ENCODE peak calls at places on chromosomes 3 and 15, in five cellular contexts. F is NCI-H460; S is stimulated activated CD8-positive, alpha-beta memory T cell treated with anti-CD3 and anti-CD28 coated beads, Interleukin-7, amount 100 ng/mL, for 24 hours; T is GM13977; N is ACHN. O is an unnamed sample.

GRCh38 chr3:53026423-53027162 is 19.3 kb downstream of the SFMBT1 start:
- DNase-seq in T (no peak), S (no peak), F (no peak), N (no peak), O (no peak)

GRCh38 chr3:129911261-129911861 is 17.9 kb upstream of the TMCC1 start:
- DNase-seq in S (no peak), N (no peak), T (no peak), F (no peak), O (peak)

GRCh38 chr3:148797822-148798221 is 29.8 kb upstream of the CPB1 start:
- DNase-seq in F (no peak), S (no peak), N (no peak), T (no peak), O (no peak)

GRCh38 chr3:81744366-81744765 is 17.1 kb downstream of the GBE1 start:
- DNase-seq in T (no peak), F (peak), S (no peak), N (peak), O (peak)

GRCh38 chr15:89978914-89979313 is 22.2 kb upstream of the ZNF710 start:
- DNase-seq in N (no peak), T (no peak), F (no peak), S (no peak), O (no peak)

GRCh38 chr3:30549600-30549999 is 56.8 kb upstream of the TGFBR2 start:
- DNase-seq in N (no peak), S (no peak), F (no peak), T (no peak), O (no peak)

GRCh38 chr3:43786102-43786952 is 95.6 kb downstream of the ABHD5 start:
- DNase-seq in S (no peak), F (no peak), T (no peak), N (no peak), O (no peak)

GRCh38 chr3:177144922-177145321 is 52.4 kb downstream of the TBL1XR1 start:
- DNase-seq in T (peak), F (no peak), N (no peak), S (no peak), O (no peak)

GRCh38 chr15:65087411-65087810 is 10.9 kb downstream of the KBTBD13 start:
- DNase-seq in T (no peak), S (no peak), N (no peak), F (no peak), O (no peak)

GRCh38 chr15:71599404-71600225 is 210.7 kb upstream of the NR2E3 start:
- DNase-seq in N (no peak), T (no peak), S (no peak), F (no peak), O (peak)

GRCh38 chr3:16836505-16837237 is 48.1 kb upstream of the PLCL2 start:
- DNase-seq in N (no peak), F (no peak), T (no peak), S (no peak), O (no peak)

GRCh38 chr15:58528197-58528870 is 96.5 kb downstream of the LIPC start:
- DNase-seq in F (no peak), N (peak), T (no peak), S (no peak), O (no peak)

GRCh38 chr3:69410301-69410700 is 24.4 kb upstream of the FRMD4B start:
- DNase-seq in F (peak), T (peak), N (peak), S (peak), O (peak)

GRCh38 chr15:67086650-67086941 is 21.2 kb downstream of the SMAD3 start:
- DNase-seq in S (no peak), N (no peak), T (no peak), F (peak), O (no peak)

GRCh38 chr15:79953951-79954444 is 17.0 kb downstream of the BCL2A1 start:
- DNase-seq in S (no peak), N (no peak), T (no peak), F (no peak), O (no peak)

GRCh38 chr3:142636664-142637063 is 40.5 kb downstream of the PLS1 start:
- DNase-seq in F (no peak), T (no peak), N (no peak), S (no peak), O (no peak)

GRCh38 chr15:31215490-31216209 is 111.0 kb upstream of the KLF13 start:
- DNase-seq in T (peak), F (peak), N (peak), S (peak), O (peak)

GRCh38 chr3:128416578-128417150 is 50.0 kb downstream of the DNAJB8 start:
- DNase-seq in S (no peak), T (no peak), F (peak), N (peak), O (no peak)

GRCh38 chr15:27768731-27769510 is 330.2 kb downstream of the OCA2 start:
- DNase-seq in N (no peak), T (no peak), F (no peak), S (no peak), O (no peak)

GRCh38 chr3:27617552-27617951 is 104.6 kb downstream of the EOMES start:
- DNase-seq in T (no peak), S (no peak), N (no peak), F (no peak), O (no peak)

GRCh38 chr3:41630017-41630416 is 331.9 kb downstream of the ULK4 start:
- DNase-seq in S (no peak), T (no peak), N (no peak), F (no peak), O (no peak)

GRCh38 chr15:96011109-96011608 is 319.3 kb upstream of the NR2F2 start:
- DNase-seq in S (no peak), N (no peak), F (no peak), T (no peak), O (no peak)

GRCh38 chr3:122560680-122561079 is 3.4 kb downstream of the PARP9 start:
- DNase-seq in T (peak), S (no peak), N (peak), F (peak), O (peak)

GRCh38 chr3:194773666-194774455 is 88.2 kb downstream of the FAM43A start:
- DNase-seq in T (no peak), N (no peak), S (no peak), F (no peak), O (no peak)

GRCh38 chr3:15361494-15362214 is 29.3 kb upstream of the SH3BP5 start:
- DNase-seq in T (peak), S (peak), N (no peak), F (no peak), O (no peak)

GRCh38 chr15:96330064-96330449 is 443 bp upstream of the NR2F2 start:
- DNase-seq in F (peak), S (no peak), T (no peak), N (peak), O (peak)

GRCh38 chr15:39135989-39136388 is 444.9 kb upstream of the THBS1 start:
- DNase-seq in S (no peak), T (no peak), N (peak), F (no peak), O (no peak)

GRCh38 chr3:66178206-66178605 is 42.6 kb upstream of the SLC25A26 start:
- DNase-seq in S (no peak), N (no peak), T (no peak), F (no peak), O (no peak)

GRCh38 chr15:69414702-69415161 is 583 bp downstream of the KIF23 start:
- DNase-seq in F (peak), T (peak), S (no peak), N (peak), O (no peak)

GRCh38 chr3:129132097-129132866 is 10.7 kb upstream of the RAB43 start:
- DNase-seq in N (no peak), S (no peak), T (no peak), F (no peak), O (no peak)